ENCODE peak calls at places on chromosome 3, in four cellular contexts. One of them, this sample, is unnamed.

GRCh38 chr3:121786485-121786884 is 36.9 kb upstream of the GOLGB1 start:
- DNase-seq in neural progenitor cell: no peak
- DNase-seq in MM.1S: no peak
- DNase-seq in PC-9: no peak
- DNase-seq in this sample: no peak

GRCh38 chr3:9704343-9705322 is 1.0 kb downstream of the CPNE9 start:
- DNase-seq in PC-9: peak; percentile 34
- DNase-seq in neural progenitor cell: peak; percentile 80
- DNase-seq in MM.1S: no peak
- DNase-seq in this sample: peak; percentile 19

GRCh38 chr3:3160826-3161225 is 18.7 kb downstream of the CRBN start:
- DNase-seq in PC-9: no peak
- DNase-seq in MM.1S: no peak
- DNase-seq in neural progenitor cell: no peak
- DNase-seq in this sample: no peak

GRCh38 chr3:80771085-80771484 is 990.4 kb downstream of the GBE1 start:
- DNase-seq in PC-9: no peak
- DNase-seq in MM.1S: no peak
- DNase-seq in neural progenitor cell: no peak
- DNase-seq in this sample: peak; percentile 64

GRCh38 chr3:52090620-52091468 is 34.5 kb upstream of the DUSP7 start:
- DNase-seq in PC-9: no peak
- DNase-seq in neural progenitor cell: peak; percentile 44
- DNase-seq in MM.1S: no peak
- DNase-seq in this sample: no peak

GRCh38 chr3:156682491-156682890 is 8.1 kb downstream of the TIPARP start:
- DNase-seq in PC-9: no peak
- DNase-seq in MM.1S: no peak
- DNase-seq in neural progenitor cell: no peak
- DNase-seq in this sample: no peak

GRCh38 chr3:57007513-57008415 is 52.7 kb upstream of the SPATA12 start:
- DNase-seq in MM.1S: no peak
- DNase-seq in neural progenitor cell: no peak
- DNase-seq in PC-9: peak; percentile 65
- DNase-seq in this sample: peak; percentile 83

GRCh38 chr3:40585381-40586016 is 60.7 kb downstream of the ZNF621 start:
- DNase-seq in MM.1S: no peak
- DNase-seq in neural progenitor cell: peak; percentile 13
- DNase-seq in PC-9: no peak
- DNase-seq in this sample: no peak

GRCh38 chr3:183260167-183260904 is 7.3 kb downstream of the B3GNT5 start:
- DNase-seq in neural progenitor cell: no peak
- DNase-seq in PC-9: no peak
- DNase-seq in MM.1S: no peak
- DNase-seq in this sample: no peak

GRCh38 chr3:13115616-13115910 is 42.3 kb upstream of the IQSEC1 start:
- DNase-seq in MM.1S: no peak
- DNase-seq in neural progenitor cell: no peak
- DNase-seq in PC-9: no peak
- DNase-seq in this sample: no peak
- H3K27me3 ChIP-seq in MM.1S: no peaks in the 10 kb centered on the region
- H3K27me3 ChIP-seq in neural progenitor cell: no peaks in the 10 kb centered on the region
- H3K27me3 ChIP-seq in PC-9: no peaks in the 10 kb centered on the region
- H3K27me3 ChIP-seq in this sample: no peaks in the 10 kb centered on the region

GRCh38 chr3:119308355-119308754 is 14.2 kb downstream of the ARHGAP31 start:
- DNase-seq in PC-9: no peak
- DNase-seq in MM.1S: no peak
- DNase-seq in neural progenitor cell: no peak
- DNase-seq in this sample: no peak
- H3F3A ChIP-seq in PC-9: peaks cover 9% of the 10 kb centered on the region
- H3F3A ChIP-seq in MM.1S: no peaks in the 10 kb centered on the region
- H3F3A ChIP-seq in neural progenitor cell: peaks cover 20% of the 10 kb centered on the region
- H3F3A ChIP-seq in this sample: no peaks in the 10 kb centered on the region

GRCh38 chr3:125055913-125056705 is at the start of gene HEG1:
- DNase-seq in MM.1S: peak; percentile 69
- DNase-seq in neural progenitor cell: peak; percentile 91
- DNase-seq in PC-9: peak; percentile 85
- DNase-seq in this sample: peak; percentile 59
- TF ChIP-seq EZH2 in MM.1S: no peak
- TF ChIP-seq EZH2 in neural progenitor cell: peak; percentile 33
- TF ChIP-seq EZH2 in PC-9: no peak
- TF ChIP-seq EZH2 in this sample: no peak

DNA sequence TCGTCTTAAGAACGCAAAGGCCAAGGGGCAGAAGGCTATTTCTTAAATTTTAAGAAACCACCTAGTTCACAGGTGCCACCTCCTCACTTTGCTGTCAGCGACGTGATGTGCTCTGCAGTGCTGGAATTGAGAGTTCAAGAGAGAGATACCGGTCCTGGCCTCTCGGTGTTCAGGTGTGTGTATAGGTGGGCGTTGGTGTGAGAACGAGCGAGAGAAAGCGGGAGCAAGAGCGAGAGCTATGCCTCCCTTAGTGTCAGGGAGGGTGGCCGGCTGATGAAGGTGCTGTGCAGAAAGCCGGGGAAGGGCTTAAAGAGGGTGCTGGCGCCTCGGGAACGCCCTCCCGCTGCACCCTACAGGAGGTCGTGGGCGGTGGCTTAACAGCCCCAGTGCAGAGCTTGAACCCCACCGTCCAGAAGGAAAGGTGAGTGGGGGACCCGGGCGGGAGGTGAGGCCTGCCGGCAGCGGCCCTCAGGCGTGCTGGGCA is 247.1 kb upstream of the TOPAZ1 start:
- DNase-seq in MM.1S: no peak
- DNase-seq in neural progenitor cell: peak; percentile 15
- DNase-seq in PC-9: no peak
- DNase-seq in this sample: no peak
- H3K27me3 ChIP-seq in MM.1S: peaks cover 16% of the 10 kb centered on the region
- H3K27me3 ChIP-seq in neural progenitor cell: peaks cover 87% of the 10 kb centered on the region
- H3K27me3 ChIP-seq in PC-9: no peaks in the 10 kb centered on the region
- H3K27me3 ChIP-seq in this sample: no peaks in the 10 kb centered on the region

GRCh38 chr3:111151438-111151837 is 79.8 kb downstream of the NECTIN3 start:
- DNase-seq in MM.1S: no peak
- DNase-seq in PC-9: peak; percentile 56
- DNase-seq in neural progenitor cell: no peak
- DNase-seq in this sample: peak; percentile 94
- H3F3A ChIP-seq in MM.1S: no peaks in the 10 kb centered on the region
- H3F3A ChIP-seq in PC-9: no peaks in the 10 kb centered on the region
- H3F3A ChIP-seq in neural progenitor cell: no peaks in the 10 kb centered on the region
- H3F3A ChIP-seq in this sample: no peaks in the 10 kb centered on the region

GRCh38 chr3:127052121-127052561 is 69.2 kb downstream of the PLXNA1 start:
- DNase-seq in PC-9: peak; percentile 76
- DNase-seq in neural progenitor cell: no peak
- DNase-seq in MM.1S: no peak
- DNase-seq in this sample: no peak

GRCh38 chr3:127056281-127056680 is 73.4 kb downstream of the PLXNA1 start:
- DNase-seq in PC-9: no peak
- DNase-seq in neural progenitor cell: no peak
- DNase-seq in MM.1S: no peak
- DNase-seq in this sample: no peak

GRCh38 chr3:127053450-127053849 is 70.5 kb downstream of the PLXNA1 start:
- DNase-seq in PC-9: no peak
- DNase-seq in neural progenitor cell: no peak
- DNase-seq in MM.1S: no peak
- DNase-seq in this sample: no peak

GRCh38 chr3:127053026-127053425 is 70.1 kb downstream of the PLXNA1 start:
- DNase-seq in MM.1S: no peak
- DNase-seq in neural progenitor cell: no peak
- DNase-seq in PC-9: no peak
- DNase-seq in this sample: no peak

DNA sequence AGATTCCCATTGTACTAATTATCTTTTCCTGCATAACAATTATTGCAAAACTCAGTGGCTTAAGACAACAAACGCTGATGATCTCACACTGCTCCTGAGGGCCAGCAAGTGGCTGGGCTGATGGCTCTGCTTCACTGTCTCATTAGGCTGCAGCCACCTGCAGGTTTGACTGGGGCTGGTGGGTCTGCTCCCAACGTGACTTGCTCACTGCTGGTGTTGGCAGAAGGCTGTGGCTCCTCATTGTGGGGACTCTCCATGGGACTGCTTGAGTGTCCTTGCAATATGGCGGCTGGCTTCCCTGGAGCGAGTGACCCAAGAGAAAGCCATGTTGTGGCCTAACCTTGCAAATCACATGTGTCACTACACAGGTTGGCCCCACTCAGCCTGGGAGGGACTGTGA is 71.1 kb downstream of the PLXNA1 start:
- DNase-seq in neural progenitor cell: no peak
- DNase-seq in MM.1S: no peak
- DNase-seq in PC-9: no peak
- DNase-seq in this sample: no peak
- TF ChIP-seq EZH2 in neural progenitor cell: no peak
- TF ChIP-seq EZH2 in MM.1S: no peak
- TF ChIP-seq EZH2 in PC-9: no peak
- TF ChIP-seq EZH2 in this sample: no peak

DNA sequence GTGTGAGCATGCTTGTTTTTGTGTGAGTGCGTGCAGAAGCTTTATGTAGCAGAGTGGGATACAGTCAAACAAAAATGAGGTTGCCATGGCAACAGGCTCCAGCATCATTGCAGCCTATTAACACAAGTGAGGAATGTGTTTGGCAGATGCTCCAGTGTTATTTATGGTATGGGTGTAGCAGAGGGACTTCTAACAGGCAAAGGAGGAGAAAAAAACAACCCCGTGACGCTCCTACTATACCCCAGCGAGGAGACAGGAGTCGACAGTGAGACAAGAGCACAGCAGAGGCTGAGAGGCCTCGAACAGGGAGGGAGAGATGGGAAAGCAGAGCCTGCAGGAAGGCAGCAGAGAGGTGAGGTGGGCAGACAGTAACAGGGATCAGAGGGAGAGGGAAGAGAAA is 4.9 kb downstream of the ADCY5 start:
- DNase-seq in MM.1S: no peak
- DNase-seq in PC-9: no peak
- DNase-seq in neural progenitor cell: peak; percentile 53
- DNase-seq in this sample: no peak
- H3K27me3 ChIP-seq in MM.1S: no peaks in the 10 kb centered on the region
- H3K27me3 ChIP-seq in PC-9: no peaks in the 10 kb centered on the region
- H3K27me3 ChIP-seq in neural progenitor cell: peaks cover 50% of the 10 kb centered on the region
- H3K27me3 ChIP-seq in this sample: peaks cover 73% of the 10 kb centered on the region

DNA sequence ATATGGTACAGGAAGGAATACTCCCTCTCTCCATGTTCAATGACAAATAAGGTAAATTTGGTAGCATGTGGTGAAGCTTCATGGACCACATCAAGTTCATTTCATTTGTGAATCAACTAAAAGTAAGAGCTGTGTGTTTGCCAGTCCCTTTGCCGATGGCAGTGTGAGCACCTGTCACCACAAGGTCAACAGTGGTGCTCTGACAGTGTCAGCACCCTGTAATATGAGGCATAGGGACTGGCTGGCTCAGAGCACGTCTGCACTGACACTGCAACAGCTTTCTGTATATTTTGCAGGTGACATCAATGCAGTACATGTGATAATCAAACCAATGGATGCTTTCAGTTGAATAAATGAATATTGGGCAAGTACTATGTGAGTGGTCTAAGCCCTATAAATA is 852.4 kb downstream of the TUSC7 start:
- DNase-seq in MM.1S: no peak
- DNase-seq in neural progenitor cell: no peak
- DNase-seq in PC-9: no peak
- DNase-seq in this sample: no peak
- H3F3A ChIP-seq in MM.1S: no peaks in the 10 kb centered on the region
- H3F3A ChIP-seq in neural progenitor cell: no peaks in the 10 kb centered on the region
- H3F3A ChIP-seq in PC-9: no peaks in the 10 kb centered on the region
- H3F3A ChIP-seq in this sample: no peaks in the 10 kb centered on the region